ENCODE peak calls at places on chromosomes 4 and X, in ten cellular contexts. G is caudate nucleus; Y is NCI-H526; F is SW480; S is NCI-H1092; Z is T-helper 17 cell; A is Peyer's patch; U is activated naive CD8-positive, alpha-beta T cell treated with anti-CD3 and anti-CD28 coated beads, Interleukin-2, amount 10 ng/mL, durations not matched to agents 7 days and 5 days; Q is endothelial cell; D is stimulated activated naive CD8-positive, alpha-beta T cell treated with anti-CD3 and anti-CD28 coated beads, Interleukin-15, Interleukin-2, amounts not matched to agents 100 U/mL and 50 U/mL, for 24 hours. K is an unnamed sample.

GRCh38 chrX:153562546-153562945 is 36.4 kb downstream of the CCNQ start:
- DNase-seq in G (no peak), Y (no peak), F (no peak), S (no peak), Z (no peak), A (no peak), U (no peak), Q (no peak), D (no peak), K (no peak)

GRCh38 chr4:6478546-6479220 is 6.3 kb upstream of the PPP2R2C start:
- DNase-seq in G (no peak), Y (no peak), F (no peak), S (no peak), Z (no peak), A (no peak), U (no peak), Q (no peak), D (no peak), K (no peak)

GRCh38 chr4:182093431-182093831 is 149.8 kb upstream of the TENM3 start:
- DNase-seq in G (no peak), Y (no peak), F (peak; percentile 64), S (no peak), Z (no peak), A (no peak), U (no peak), Q (no peak), D (no peak), K (no peak)

GRCh38 chr4:182925298-182925738 is 8.1 kb upstream of the DCTD start:
- DNase-seq in G (peak; percentile 32), Y (peak; percentile 63), F (peak; percentile 66), S (peak; percentile 85), Z (peak; percentile 32), A (peak; percentile 63), U (peak; percentile 47), Q (peak; percentile 57), D (peak; percentile 56), K (peak; percentile 68)

GRCh38 chr4:119579823-119580222 is 48.8 kb downstream of the PDE5A start:
- DNase-seq in G (no peak), Y (no peak), F (no peak), S (no peak), Z (no peak), A (no peak), U (no peak), Q (no peak), D (no peak), K (no peak)

GRCh38 chr4:182141623-182142022 is 101.6 kb upstream of the TENM3 start:
- DNase-seq in G (no peak), Y (no peak), F (no peak), S (no peak), Z (no peak), A (no peak), U (no peak), Q (no peak), D (no peak), K (no peak)

GRCh38 chr4:153794001-153794400 is 5.1 kb upstream of the SFRP2 start:
- DNase-seq in G (no peak), Y (no peak), F (peak; percentile 2), S (no peak), Z (no peak), A (no peak), U (no peak), Q (no peak), D (no peak), K (no peak)

GRCh38 chr4:6955261-6955911 is 45.8 kb downstream of the TBC1D14 start:
- DNase-seq in G (no peak), Y (no peak), F (no peak), S (no peak), Z (no peak), A (no peak), U (peak; percentile 15), Q (no peak), D (no peak), K (peak; percentile 39)

GRCh38 chr4:67103001-67103737 is 442.1 kb downstream of the CENPC start:
- DNase-seq in G (no peak), Y (no peak), F (no peak), S (no peak), Z (no peak), A (no peak), U (no peak), Q (no peak), D (no peak), K (no peak)

GRCh38 chr4:54189140-54189539 is 40.0 kb upstream of the PDGFRA start:
- DNase-seq in G (no peak), Y (no peak), F (no peak), S (no peak), Z (no peak), A (no peak), U (no peak), Q (no peak), D (no peak), K (no peak)

GRCh38 chr4:80921441-80921840 is 109.1 kb upstream of the BMP3 start:
- DNase-seq in G (no peak), Y (no peak), F (no peak), S (no peak), Z (no peak), A (no peak), U (no peak), Q (no peak), D (no peak), K (no peak)

GRCh38 chr4:7818676-7819041 is 121.0 kb downstream of the AFAP1 start:
- DNase-seq in G (no peak), Y (no peak), F (no peak), S (no peak), Z (no peak), A (no peak), U (no peak), Q (no peak), D (no peak), K (no peak)

GRCh38 chr4:164424852-164425251 is 329.1 kb upstream of the SMIM31 start:
- DNase-seq in G (no peak), Y (no peak), F (no peak), S (no peak), Z (no peak), A (no peak), U (no peak), Q (no peak), D (no peak), K (no peak)

GRCh38 chr4:88244056-88244455 is 40.3 kb downstream of the PPM1K start:
- DNase-seq in G (no peak), Y (no peak), F (no peak), S (no peak), Z (no peak), A (no peak), U (no peak), Q (no peak), D (no peak), K (no peak)

GRCh38 chr4:7189475-7190277 is 2.7 kb upstream of the SORCS2 start:
- DNase-seq in G (no peak), Y (no peak), F (peak; percentile 46), S (no peak), Z (no peak), A (peak; percentile 29), U (no peak), Q (no peak), D (no peak), K (peak; percentile 12)

GRCh38 chr4:140813804-140814203 is 57.6 kb upstream of the TBC1D9 start:
- DNase-seq in G (no peak), Y (no peak), F (no peak), S (no peak), Z (no peak), A (no peak), U (no peak), Q (no peak), D (no peak), K (no peak)

GRCh38 chrX:14697453-14697852 is 168.1 kb downstream of the GLRA2 start:
- DNase-seq in G (no peak), Y (peak; percentile 37), F (peak; percentile 29), S (no peak), Z (no peak), A (peak; percentile 48), U (no peak), Q (peak; percentile 42), D (peak; percentile 25), K (peak; percentile 10)

GRCh38 chrX:18984381-18985185 is 669 bp upstream of the PHKA2 start:
- DNase-seq in G (peak; percentile 59), Y (peak; percentile 82), F (peak; percentile 82), S (peak; percentile 79), Z (peak; percentile 71), A (peak; percentile 89), U (peak; percentile 84), Q (peak; percentile 69), D (peak; percentile 81), K (peak; percentile 90)

GRCh38 chrX:48956728-48957414 is 536 bp downstream of the OTUD5 start:
- DNase-seq in G (no peak), Y (no peak), F (no peak), S (no peak), Z (peak; percentile 49), A (peak; percentile 58), U (peak; percentile 52), Q (peak; percentile 14), D (peak; percentile 62), K (peak; percentile 58)

GRCh38 chr4:161936625-161937133 is 227.1 kb downstream of the FSTL5 start:
- DNase-seq in G (no peak), Y (no peak), F (peak; percentile 0), S (no peak), Z (no peak), A (no peak), U (no peak), Q (no peak), D (no peak), K (no peak)

GRCh38 chr4:55553442-55553841 is 6.7 kb upstream of the CLOCK start:
- DNase-seq in G (no peak), Y (no peak), F (no peak), S (no peak), Z (no peak), A (no peak), U (no peak), Q (no peak), D (no peak), K (no peak)

GRCh38 chrX:9494806-9495205 is 29.9 kb downstream of the TBL1X start:
- DNase-seq in G (no peak), Y (no peak), F (no peak), S (no peak), Z (no peak), A (no peak), U (no peak), Q (no peak), D (no peak), K (no peak)

GRCh38 chr4:41142946-41143720 is 71.2 kb downstream of the APBB2 start:
- DNase-seq in G (no peak), Y (no peak), F (peak; percentile 79), S (no peak), Z (no peak), A (no peak), U (no peak), Q (no peak), D (no peak), K (peak; percentile 49)

GRCh38 chrX:72715546-72715945 is 1.4 kb upstream of the PHKA1 start:
- DNase-seq in G (no peak), Y (no peak), F (no peak), S (no peak), Z (no peak), A (no peak), U (no peak), Q (no peak), D (no peak), K (no peak)